ENCODE peak calls at places on chromosomes 3 and 15, in five cellular contexts. X is upper lobe of right lung, B is left kidney, R is T-helper 2 cell, A is activated gamma-delta T cell treated with Interleukin-2 at 50 U/mL for 16 hours. M is an unnamed sample.

GRCh38 chr15:38186505-38186904 is 66.1 kb upstream of the SPRED1 start:
- DNase-seq in X (no peak), B (no peak), R (no peak), A (no peak), M (peak; percentile 86)

GRCh38 chr3:143429628-143430514 is 310.3 kb downstream of the CHST2 start:
- DNase-seq in X (no peak), B (no peak), R (no peak), A (no peak), M (no peak)

GRCh38 chr3:176988795-176989194 is 208.5 kb downstream of the TBL1XR1 start:
- DNase-seq in X (no peak), B (no peak), R (no peak), A (no peak), M (no peak)

GRCh38 chr3:187973977-187974856 is 179.7 kb upstream of the LPP start:
- DNase-seq in X (no peak), B (no peak), R (no peak), A (no peak), M (no peak)

GRCh38 chr15:93066834-93067648 is 22.0 kb downstream of the RGMA start:
- DNase-seq in X (no peak), B (no peak), R (no peak), A (no peak), M (peak; percentile 35)

GRCh38 chr3:147394168-147394941 is 12.0 kb downstream of the ZIC4 start:
- DNase-seq in X (no peak), B (no peak), R (no peak), A (no peak), M (no peak)

GRCh38 chr3:14523792-14524191 is 16.4 kb downstream of the GRIP2 start:
- DNase-seq in X (peak; percentile 27), B (peak; percentile 67), R (no peak), A (no peak), M (peak; percentile 3)

GRCh38 chr3:197353867-197354180 is 55.4 kb upstream of the DLG1 start:
- DNase-seq in X (no peak), B (peak; percentile 42), R (no peak), A (no peak), M (peak; percentile 51)

GRCh38 chr3:174536319-174536718 is 322.8 kb upstream of the NAALADL2 start:
- DNase-seq in X (no peak), B (no peak), R (no peak), A (no peak), M (peak; percentile 73)

GRCh38 chr15:48754011-48754410 is 56.9 kb downstream of the CEP152 start:
- DNase-seq in X (no peak), B (no peak), R (no peak), A (no peak), M (no peak)

GRCh38 chr3:77672016-77672415 is 632.1 kb downstream of the ROBO2 start:
- DNase-seq in X (no peak), B (no peak), R (no peak), A (no peak), M (peak; percentile 21)

GRCh38 chr3:16059700-16060357 is 114.7 kb upstream of the GALNT15 start:
- DNase-seq in X (no peak), B (no peak), R (no peak), A (no peak), M (no peak)

GRCh38 chr15:32641517-32642059 is at the start of gene SCG5:
- DNase-seq in X (peak; percentile 73), B (peak; percentile 93), R (no peak), A (no peak), M (peak; percentile 95)

GRCh38 chr15:39118510-39118909 is 462.4 kb upstream of the THBS1 start:
- DNase-seq in X (no peak), B (no peak), R (no peak), A (no peak), M (no peak)

GRCh38 chr3:158127250-158128219 is 17.6 kb downstream of the RSRC1 start:
- DNase-seq in X (no peak), B (no peak), R (no peak), A (no peak), M (no peak)

GRCh38 chr15:98815207-98815606 is 166.9 kb downstream of the IGF1R start:
- DNase-seq in X (no peak), B (no peak), R (no peak), A (no peak), M (no peak)

GRCh38 chr3:126923895-126924294 is 59.0 kb upstream of the PLXNA1 start:
- DNase-seq in X (no peak), B (no peak), R (no peak), A (no peak), M (no peak)

GRCh38 chr3:22729981-22730380 is 473.1 kb upstream of the UBE2E2 start:
- DNase-seq in X (no peak), B (no peak), R (no peak), A (no peak), M (no peak)

GRCh38 chr15:78979456-78980320 is 34.8 kb upstream of the CTSH start:
- DNase-seq in X (no peak), B (peak; percentile 88), R (no peak), A (no peak), M (peak; percentile 80)

GRCh38 chr3:93981649-93982048 is 1.7 kb downstream of the ARL13B start:
- DNase-seq in X (no peak), B (no peak), R (no peak), A (no peak), M (no peak)

GRCh38 chr15:64152507-64153387 is 1.2 kb downstream of the SNX22 start:
- DNase-seq in X (peak; percentile 71), B (peak; percentile 54), R (no peak), A (no peak), M (peak; percentile 72)

GRCh38 chr15:71109130-71109529 is 6.1 kb upstream of the THSD4 start:
- DNase-seq in X (no peak), B (no peak), R (no peak), A (no peak), M (no peak)

GRCh38 chr3:67357610-67358458 is 296.6 kb downstream of the SUCLG2 start:
- DNase-seq in X (no peak), B (peak; percentile 73), R (no peak), A (no peak), M (peak; percentile 61)

GRCh38 chr15:42914728-42915497 is 5.7 kb downstream of the TTBK2 start:
- DNase-seq in X (no peak), B (no peak), R (no peak), A (no peak), M (no peak)

GRCh38 chr3:24388611-24389010 is 106.0 kb downstream of the THRB start:
- DNase-seq in X (no peak), B (no peak), R (no peak), A (no peak), M (peak; percentile 68)

GRCh38 chr15:98280576-98280975 is 320.1 kb downstream of the ARRDC4 start:
- DNase-seq in X (no peak), B (no peak), R (no peak), A (no peak), M (no peak)

GRCh38 chr15:61687651-61688050 is 372.6 kb downstream of the VPS13C start:
- DNase-seq in X (no peak), B (no peak), R (no peak), A (no peak), M (no peak)

GRCh38 chr3:58471025-58471887 is 20.6 kb upstream of the KCTD6 start:
- DNase-seq in X (no peak), B (peak; percentile 89), R (no peak), A (peak; percentile 57), M (peak; percentile 96)

GRCh38 chr3:153640689-153641308 is 478.8 kb downstream of the RAP2B start:
- DNase-seq in X (no peak), B (peak; percentile 24), R (no peak), A (no peak), M (peak; percentile 93)

GRCh38 chr15:74778599-74778970 is 3.3 kb upstream of the CSK start:
- DNase-seq in X (no peak), B (no peak), R (no peak), A (no peak), M (no peak)

GRCh38 chr3:127124135-127124534 is 68.8 kb upstream of the PRR23E start:
- DNase-seq in X (no peak), B (peak; percentile 58), R (no peak), A (no peak), M (no peak)

GRCh38 chr3:148331111-148331818 is 366.4 kb upstream of the AGTR1 start:
- DNase-seq in X (no peak), B (peak; percentile 39), R (no peak), A (no peak), M (no peak)

GRCh38 chr3:195811756-195812155 is at the start of gene MUC4:
- DNase-seq in X (no peak), B (peak; percentile 52), R (no peak), A (no peak), M (peak; percentile 78)

GRCh38 chr3:84299329-84299728 is 659.5 kb upstream of the CADM2 start:
- DNase-seq in X (no peak), B (no peak), R (no peak), A (no peak), M (no peak)

GRCh38 chr3:13227315-13228165 is 154.3 kb upstream of the IQSEC1 start:
- DNase-seq in X (no peak), B (no peak), R (no peak), A (no peak), M (no peak)

GRCh38 chr15:68635142-68635541 is 56.3 kb downstream of the CORO2B start:
- DNase-seq in X (no peak), B (no peak), R (no peak), A (no peak), M (peak; percentile 23)

GRCh38 chr3:188229177-188229576 is 75.2 kb downstream of the LPP start:
- DNase-seq in X (no peak), B (no peak), R (no peak), A (no peak), M (no peak)

M was measured in NCI-H69.